ENCODE peak calls at places on chromosomes 6 and 20, in eight cellular contexts. One of them, this sample, is unnamed.

GRCh38 chr6:118968416-118968815 is 33.5 kb upstream of the MCM9 start:
- DNase-seq in astrocyte of the cerebellum: peak; percentile 11
- DNase-seq in PC-9: no peak
- DNase-seq in IMR-90: peak; percentile 1
- DNase-seq in colonic mucosa: no peak
- DNase-seq in GM23338: peak; percentile 60
- DNase-seq in prostate gland: no peak
- DNase-seq in heart left ventricle: no peak
- DNase-seq in this sample: no peak

GRCh38 chr6:6908116-6908515 is 199.6 kb upstream of the RREB1 start:
- DNase-seq in astrocyte of the cerebellum: no peak
- DNase-seq in PC-9: no peak
- DNase-seq in IMR-90: no peak
- DNase-seq in colonic mucosa: no peak
- DNase-seq in GM23338: no peak
- DNase-seq in prostate gland: no peak
- DNase-seq in heart left ventricle: no peak
- DNase-seq in this sample: no peak

GRCh38 chr6:50602191-50602810 is 111.0 kb upstream of the TFAP2D start:
- DNase-seq in astrocyte of the cerebellum: peak; percentile 9
- DNase-seq in PC-9: no peak
- DNase-seq in IMR-90: peak; percentile 21
- DNase-seq in colonic mucosa: no peak
- DNase-seq in GM23338: peak; percentile 74
- DNase-seq in prostate gland: no peak
- DNase-seq in heart left ventricle: no peak
- DNase-seq in this sample: peak; percentile 0

GRCh38 chr20:33645421-33645820 is 16.7 kb upstream of the C20orf144 start:
- DNase-seq in astrocyte of the cerebellum: no peak
- DNase-seq in PC-9: no peak
- DNase-seq in IMR-90: no peak
- DNase-seq in colonic mucosa: no peak
- DNase-seq in GM23338: no peak
- DNase-seq in prostate gland: no peak
- DNase-seq in heart left ventricle: no peak
- DNase-seq in this sample: no peak

GRCh38 chr20:22744341-22745193 is 160.2 kb upstream of the FOXA2 start:
- DNase-seq in astrocyte of the cerebellum: no peak
- DNase-seq in PC-9: no peak
- DNase-seq in IMR-90: no peak
- DNase-seq in colonic mucosa: no peak
- DNase-seq in GM23338: no peak
- DNase-seq in prostate gland: peak; percentile 56
- DNase-seq in heart left ventricle: no peak
- DNase-seq in this sample: no peak

GRCh38 chr6:20021795-20022194 is 184.6 kb downstream of the ID4 start:
- DNase-seq in astrocyte of the cerebellum: no peak
- DNase-seq in PC-9: no peak
- DNase-seq in IMR-90: no peak
- DNase-seq in colonic mucosa: no peak
- DNase-seq in GM23338: no peak
- DNase-seq in prostate gland: no peak
- DNase-seq in heart left ventricle: no peak
- DNase-seq in this sample: no peak

GRCh38 chr6:133895573-133896343 is 6.8 kb downstream of the TCF21 start:
- DNase-seq in astrocyte of the cerebellum: no peak
- DNase-seq in PC-9: no peak
- DNase-seq in IMR-90: no peak
- DNase-seq in colonic mucosa: no peak
- DNase-seq in GM23338: peak; percentile 74
- DNase-seq in prostate gland: no peak
- DNase-seq in heart left ventricle: peak; percentile 52
- DNase-seq in this sample: no peak

GRCh38 chr6:114049367-114049966 is 78.5 kb upstream of the HDAC2 start:
- DNase-seq in astrocyte of the cerebellum: peak; percentile 6
- DNase-seq in PC-9: peak; percentile 53
- DNase-seq in IMR-90: peak; percentile 23
- DNase-seq in colonic mucosa: peak; percentile 32
- DNase-seq in GM23338: no peak
- DNase-seq in prostate gland: no peak
- DNase-seq in heart left ventricle: no peak
- DNase-seq in this sample: no peak

GRCh38 chr6:104640761-104641160 is 219.0 kb downstream of the HACE1 start:
- DNase-seq in astrocyte of the cerebellum: no peak
- DNase-seq in PC-9: no peak
- DNase-seq in IMR-90: no peak
- DNase-seq in colonic mucosa: no peak
- DNase-seq in GM23338: no peak
- DNase-seq in prostate gland: no peak
- DNase-seq in heart left ventricle: no peak
- DNase-seq in this sample: no peak

GRCh38 chr6:104648347-104648746 is 211.4 kb downstream of the HACE1 start:
- DNase-seq in astrocyte of the cerebellum: no peak
- DNase-seq in PC-9: no peak
- DNase-seq in IMR-90: no peak
- DNase-seq in colonic mucosa: no peak
- DNase-seq in GM23338: no peak
- DNase-seq in prostate gland: no peak
- DNase-seq in heart left ventricle: no peak
- DNase-seq in this sample: no peak

GRCh38 chr6:104642871-104643270 is 216.8 kb downstream of the HACE1 start:
- DNase-seq in astrocyte of the cerebellum: no peak
- DNase-seq in PC-9: no peak
- DNase-seq in IMR-90: no peak
- DNase-seq in colonic mucosa: no peak
- DNase-seq in GM23338: no peak
- DNase-seq in prostate gland: no peak
- DNase-seq in heart left ventricle: no peak
- DNase-seq in this sample: peak; percentile 14

GRCh38 chr6:104640141-104640700 is 219.5 kb downstream of the HACE1 start:
- DNase-seq in astrocyte of the cerebellum: no peak
- DNase-seq in PC-9: no peak
- DNase-seq in IMR-90: no peak
- DNase-seq in colonic mucosa: no peak
- DNase-seq in GM23338: no peak
- DNase-seq in prostate gland: no peak
- DNase-seq in heart left ventricle: no peak
- DNase-seq in this sample: no peak

GRCh38 chr6:104644848-104645247 is 214.9 kb downstream of the HACE1 start:
- DNase-seq in astrocyte of the cerebellum: no peak
- DNase-seq in PC-9: no peak
- DNase-seq in IMR-90: no peak
- DNase-seq in colonic mucosa: no peak
- DNase-seq in GM23338: no peak
- DNase-seq in prostate gland: no peak
- DNase-seq in heart left ventricle: no peak
- DNase-seq in this sample: no peak
- H3K4me3 ChIP-seq in astrocyte of the cerebellum: no peak overlapping the region
- H3K4me3 ChIP-seq in PC-9: no peak overlapping the region
- H3K4me3 ChIP-seq in IMR-90: no peak overlapping the region
- H3K4me3 ChIP-seq in colonic mucosa: no peak overlapping the region
- H3K4me3 ChIP-seq in GM23338: no peak overlapping the region
- H3K4me3 ChIP-seq in prostate gland: no peak overlapping the region
- H3K4me3 ChIP-seq in heart left ventricle: no peak overlapping the region
- H3K4me3 ChIP-seq in this sample: no peak overlapping the region

DNA sequence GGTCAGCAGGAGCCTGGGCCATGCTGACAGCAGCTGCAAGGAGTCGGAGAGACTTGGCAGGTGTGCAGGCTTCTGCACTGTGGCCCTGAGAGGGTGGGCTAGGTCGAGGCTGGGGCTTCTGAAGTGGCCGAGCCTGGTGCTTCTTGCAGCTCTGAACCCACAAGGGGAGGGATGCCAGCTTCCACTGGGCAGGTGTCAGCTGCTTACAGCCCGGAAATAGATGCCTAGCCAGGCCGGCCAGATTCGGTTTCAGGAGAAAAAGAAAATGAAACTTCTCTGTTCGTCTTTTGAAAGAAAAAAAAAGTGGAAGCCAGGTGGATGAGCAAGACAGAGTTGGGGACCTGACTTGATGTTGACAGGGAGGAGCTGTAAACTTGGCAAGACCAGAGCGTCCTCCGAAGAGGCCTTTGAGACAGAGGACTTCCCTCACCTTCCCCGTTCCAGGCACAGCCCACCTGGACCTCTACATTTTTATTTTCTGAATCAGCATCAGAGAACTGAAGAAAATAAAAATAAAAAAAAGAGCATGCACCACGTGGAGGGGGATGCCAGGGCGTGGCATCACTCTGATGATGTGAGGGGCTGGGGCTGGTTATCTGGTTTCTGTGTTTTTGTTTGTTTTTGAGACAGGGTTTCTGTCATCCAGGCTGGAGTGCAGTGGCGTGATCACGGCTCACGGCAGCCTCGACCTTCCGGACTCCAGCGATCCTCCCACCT is at the start of gene ZBP1:
- DNase-seq in astrocyte of the cerebellum: no peak
- DNase-seq in PC-9: peak; percentile 42
- DNase-seq in IMR-90: no peak
- DNase-seq in colonic mucosa: peak; percentile 71
- DNase-seq in GM23338: no peak
- DNase-seq in prostate gland: peak; percentile 27
- DNase-seq in heart left ventricle: no peak
- DNase-seq in this sample: no peak
- H3K4me3 ChIP-seq in astrocyte of the cerebellum: no peak within 1 kb of the TSS
- H3K4me3 ChIP-seq in PC-9: no peak within 1 kb of the TSS
- H3K4me3 ChIP-seq in IMR-90: no peak within 1 kb of the TSS
- H3K4me3 ChIP-seq in colonic mucosa: peak within 1 kb of the TSS; percentile 22
- H3K4me3 ChIP-seq in GM23338: no peak within 1 kb of the TSS
- H3K4me3 ChIP-seq in prostate gland: no peak within 1 kb of the TSS
- H3K4me3 ChIP-seq in heart left ventricle: no peak within 1 kb of the TSS
- H3K4me3 ChIP-seq in this sample: no peak within 1 kb of the TSS

GRCh38 chr20:46746972-46747371 is 37.5 kb downstream of the SLC2A10 start:
- DNase-seq in astrocyte of the cerebellum: no peak
- DNase-seq in PC-9: peak; percentile 55
- DNase-seq in IMR-90: peak; percentile 71
- DNase-seq in colonic mucosa: no peak
- DNase-seq in GM23338: no peak
- DNase-seq in prostate gland: no peak
- DNase-seq in heart left ventricle: no peak
- DNase-seq in this sample: no peak

GRCh38 chr20:46743088-46743487 is 33.6 kb downstream of the SLC2A10 start:
- DNase-seq in astrocyte of the cerebellum: no peak
- DNase-seq in PC-9: no peak
- DNase-seq in IMR-90: no peak
- DNase-seq in colonic mucosa: no peak
- DNase-seq in GM23338: peak; percentile 17
- DNase-seq in prostate gland: no peak
- DNase-seq in heart left ventricle: no peak
- DNase-seq in this sample: no peak

GRCh38 chr20:46739441-46740213 is 30.2 kb downstream of the SLC2A10 start:
- DNase-seq in astrocyte of the cerebellum: no peak
- DNase-seq in PC-9: peak; percentile 72
- DNase-seq in IMR-90: peak; percentile 74
- DNase-seq in colonic mucosa: no peak
- DNase-seq in GM23338: no peak
- DNase-seq in prostate gland: peak; percentile 43
- DNase-seq in heart left ventricle: no peak
- DNase-seq in this sample: no peak

GRCh38 chr20:46740214-46740609 is 30.8 kb downstream of the SLC2A10 start:
- DNase-seq in astrocyte of the cerebellum: no peak
- DNase-seq in PC-9: no peak
- DNase-seq in IMR-90: no peak
- DNase-seq in colonic mucosa: no peak
- DNase-seq in GM23338: no peak
- DNase-seq in prostate gland: no peak
- DNase-seq in heart left ventricle: no peak
- DNase-seq in this sample: no peak

DNA sequence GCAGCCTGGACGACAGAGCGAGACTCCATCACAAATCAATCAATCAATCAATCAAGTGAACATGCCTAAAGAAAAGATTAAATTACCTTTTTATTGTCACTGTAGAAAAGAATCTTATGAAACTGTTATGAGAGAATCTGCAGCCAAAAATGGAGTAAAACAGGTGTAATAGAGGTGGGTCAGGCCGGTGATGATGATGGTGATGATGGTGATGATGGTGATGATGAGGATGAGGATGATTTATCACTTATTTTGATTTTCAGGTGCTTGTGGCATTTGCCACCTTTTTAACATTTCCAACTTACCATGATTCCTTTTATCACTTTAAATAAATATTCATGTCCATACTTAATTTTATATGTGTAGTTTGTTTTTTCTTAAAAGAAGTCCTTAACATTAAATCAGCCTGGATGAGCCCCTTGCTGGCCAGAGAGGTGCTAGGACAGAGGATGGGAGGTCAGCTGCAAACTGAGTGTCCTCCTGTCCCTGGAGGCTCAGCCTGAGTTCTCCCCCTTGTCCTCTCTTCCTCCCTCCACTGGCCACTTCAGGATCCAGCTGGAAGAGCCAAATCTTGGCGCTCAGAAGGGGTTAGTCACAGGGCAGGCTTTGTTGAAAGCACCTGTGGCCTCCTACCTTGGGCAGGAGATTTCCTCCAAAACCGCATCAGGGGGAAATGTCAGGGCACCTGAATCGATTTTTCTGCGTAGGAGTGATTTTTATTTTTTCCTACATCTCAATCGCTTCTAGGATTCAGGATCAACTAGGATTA is 32.7 kb downstream of the SLC2A10 start:
- DNase-seq in astrocyte of the cerebellum: no peak
- DNase-seq in PC-9: no peak
- DNase-seq in IMR-90: no peak
- DNase-seq in colonic mucosa: no peak
- DNase-seq in GM23338: peak; percentile 17
- DNase-seq in prostate gland: no peak
- DNase-seq in heart left ventricle: no peak
- DNase-seq in this sample: no peak
- H3K4me3 ChIP-seq in astrocyte of the cerebellum: no peak overlapping the region
- H3K4me3 ChIP-seq in PC-9: no peak overlapping the region
- H3K4me3 ChIP-seq in IMR-90: no peak overlapping the region
- H3K4me3 ChIP-seq in colonic mucosa: no peak overlapping the region
- H3K4me3 ChIP-seq in GM23338: no peak overlapping the region
- H3K4me3 ChIP-seq in prostate gland: no peak overlapping the region
- H3K4me3 ChIP-seq in heart left ventricle: no peak overlapping the region
- H3K4me3 ChIP-seq in this sample: no peak overlapping the region

DNA sequence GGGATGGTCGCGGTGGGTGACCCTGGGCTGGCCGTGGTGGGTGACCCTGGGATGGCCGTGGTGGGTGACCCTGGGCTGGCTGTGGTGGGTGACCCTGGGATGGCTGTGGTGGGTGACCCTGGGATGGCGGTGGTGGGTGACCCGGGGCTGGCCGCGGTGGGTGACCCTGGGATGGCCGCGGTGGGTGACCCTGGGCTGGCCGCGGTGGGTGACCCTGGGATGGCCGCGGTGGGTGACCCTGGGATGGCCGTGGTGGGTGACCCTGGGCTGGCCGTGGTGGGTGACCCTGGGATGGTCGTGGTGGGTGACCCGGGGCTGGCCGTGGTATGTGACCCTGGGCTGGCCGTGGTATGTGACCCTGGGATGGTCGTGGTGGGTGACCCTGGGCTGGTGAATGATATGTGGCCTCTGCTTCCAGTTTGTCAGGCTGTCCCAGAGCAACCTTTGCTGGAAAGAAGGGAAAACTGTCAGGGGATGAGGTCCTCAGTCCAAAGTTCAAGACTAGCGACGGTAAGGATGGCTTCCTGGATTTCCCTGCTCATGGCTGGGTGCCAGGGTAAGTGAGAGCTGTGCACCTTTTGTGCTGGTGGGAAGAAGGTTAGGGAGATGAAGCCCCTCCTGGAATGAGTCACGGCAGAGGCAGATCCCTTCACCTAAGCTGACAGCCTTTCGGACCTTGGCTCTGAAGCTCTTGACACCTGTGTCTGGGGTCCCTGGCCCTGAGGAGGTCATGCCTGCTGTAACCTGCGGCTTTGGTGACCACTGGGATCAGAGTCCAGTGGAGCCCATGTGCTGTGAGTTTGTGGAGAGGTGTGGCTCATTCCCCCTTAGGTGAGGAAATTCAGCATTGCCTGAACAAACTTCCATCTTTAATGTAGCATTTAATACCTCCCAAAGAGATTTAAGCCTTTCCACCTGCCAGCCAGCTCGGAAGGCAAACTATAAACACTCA is 19.1 kb upstream of the PCMTD2 start:
- DNase-seq in astrocyte of the cerebellum: no peak
- DNase-seq in PC-9: no peak
- DNase-seq in IMR-90: no peak
- DNase-seq in colonic mucosa: no peak
- DNase-seq in GM23338: no peak
- DNase-seq in prostate gland: no peak
- DNase-seq in heart left ventricle: no peak
- DNase-seq in this sample: no peak
- H3K4me3 ChIP-seq in astrocyte of the cerebellum: no peak overlapping the region
- H3K4me3 ChIP-seq in PC-9: no peak overlapping the region
- H3K4me3 ChIP-seq in IMR-90: no peak overlapping the region
- H3K4me3 ChIP-seq in colonic mucosa: no peak overlapping the region
- H3K4me3 ChIP-seq in GM23338: no peak overlapping the region
- H3K4me3 ChIP-seq in prostate gland: no peak overlapping the region
- H3K4me3 ChIP-seq in heart left ventricle: no peak overlapping the region
- H3K4me3 ChIP-seq in this sample: no peak overlapping the region

This sample was measured in skeletal muscle cell.